ENCODE peak calls at places on chromosomes 16 and 17, in eight cellular contexts. One of them, this sample, is unnamed.

GRCh38 chr16:74623214-74623842 is 16.4 kb upstream of the GLG1 start:
- DNase-seq in activated CD4-positive, alpha-beta T cell treated with anti-CD3 and anti-CD28 coated beads, Interleukin-2, amount 10 ng/mL, durations not matched to agents 24 days and 14 days: peak
- DNase-seq in activated naive CD4-positive, alpha-beta T cell treated with Interleukin-2 at 50 U/mL for 16 hours: no peak
- DNase-seq in DMS153: no peak
- DNase-seq in left ventricle myocardium superior: no peak
- DNase-seq in iPS DF 6.9: no peak
- DNase-seq in A172: peak
- DNase-seq in GM23248: peak
- DNase-seq in this sample: peak

GRCh38 chr16:56400458-56400857 is 24.9 kb downstream of the AMFR start:
- DNase-seq in activated CD4-positive, alpha-beta T cell treated with anti-CD3 and anti-CD28 coated beads, Interleukin-2, amount 10 ng/mL, durations not matched to agents 24 days and 14 days: no peak
- DNase-seq in activated naive CD4-positive, alpha-beta T cell treated with Interleukin-2 at 50 U/mL for 16 hours: no peak
- DNase-seq in DMS153: no peak
- DNase-seq in left ventricle myocardium superior: no peak
- DNase-seq in iPS DF 6.9: no peak
- DNase-seq in A172: no peak
- DNase-seq in GM23248: no peak
- DNase-seq in this sample: peak

GRCh38 chr17:489758-490329 is 137.2 kb upstream of the RPH3AL start:
- DNase-seq in activated CD4-positive, alpha-beta T cell treated with anti-CD3 and anti-CD28 coated beads, Interleukin-2, amount 10 ng/mL, durations not matched to agents 24 days and 14 days: peak
- DNase-seq in activated naive CD4-positive, alpha-beta T cell treated with Interleukin-2 at 50 U/mL for 16 hours: peak
- DNase-seq in DMS153: no peak
- DNase-seq in left ventricle myocardium superior: peak
- DNase-seq in iPS DF 6.9: no peak
- DNase-seq in A172: peak
- DNase-seq in GM23248: peak
- DNase-seq in this sample: no peak

GRCh38 chr17:27585153-27585681 is 45.8 kb upstream of the LGALS9 start:
- DNase-seq in activated CD4-positive, alpha-beta T cell treated with anti-CD3 and anti-CD28 coated beads, Interleukin-2, amount 10 ng/mL, durations not matched to agents 24 days and 14 days: no peak
- DNase-seq in activated naive CD4-positive, alpha-beta T cell treated with Interleukin-2 at 50 U/mL for 16 hours: no peak
- DNase-seq in DMS153: no peak
- DNase-seq in left ventricle myocardium superior: peak
- DNase-seq in iPS DF 6.9: no peak
- DNase-seq in A172: no peak
- DNase-seq in GM23248: no peak
- DNase-seq in this sample: no peak

GRCh38 chr17:28871056-28871579 is 16.3 kb downstream of the ERAL1 start:
- DNase-seq in activated CD4-positive, alpha-beta T cell treated with anti-CD3 and anti-CD28 coated beads, Interleukin-2, amount 10 ng/mL, durations not matched to agents 24 days and 14 days: peak
- DNase-seq in activated naive CD4-positive, alpha-beta T cell treated with Interleukin-2 at 50 U/mL for 16 hours: peak
- DNase-seq in DMS153: no peak
- DNase-seq in left ventricle myocardium superior: peak
- DNase-seq in iPS DF 6.9: no peak
- DNase-seq in A172: no peak
- DNase-seq in GM23248: no peak
- DNase-seq in this sample: no peak

GRCh38 chr16:23384878-23385277 is 68.1 kb downstream of the COG7 start:
- DNase-seq in activated CD4-positive, alpha-beta T cell treated with anti-CD3 and anti-CD28 coated beads, Interleukin-2, amount 10 ng/mL, durations not matched to agents 24 days and 14 days: no peak
- DNase-seq in activated naive CD4-positive, alpha-beta T cell treated with Interleukin-2 at 50 U/mL for 16 hours: no peak
- DNase-seq in DMS153: no peak
- DNase-seq in left ventricle myocardium superior: no peak
- DNase-seq in iPS DF 6.9: no peak
- DNase-seq in A172: no peak
- DNase-seq in GM23248: no peak
- DNase-seq in this sample: no peak

GRCh38 chr16:88773812-88774291 is 11.2 kb downstream of the PIEZO1 start:
- DNase-seq in activated CD4-positive, alpha-beta T cell treated with anti-CD3 and anti-CD28 coated beads, Interleukin-2, amount 10 ng/mL, durations not matched to agents 24 days and 14 days: no peak
- DNase-seq in activated naive CD4-positive, alpha-beta T cell treated with Interleukin-2 at 50 U/mL for 16 hours: no peak
- DNase-seq in DMS153: no peak
- DNase-seq in left ventricle myocardium superior: peak
- DNase-seq in iPS DF 6.9: no peak
- DNase-seq in A172: peak
- DNase-seq in GM23248: peak
- DNase-seq in this sample: peak

GRCh38 chr16:80198265-80198994 is 342.4 kb upstream of the DYNLRB2 start:
- DNase-seq in activated CD4-positive, alpha-beta T cell treated with anti-CD3 and anti-CD28 coated beads, Interleukin-2, amount 10 ng/mL, durations not matched to agents 24 days and 14 days: no peak
- DNase-seq in activated naive CD4-positive, alpha-beta T cell treated with Interleukin-2 at 50 U/mL for 16 hours: no peak
- DNase-seq in DMS153: peak
- DNase-seq in left ventricle myocardium superior: no peak
- DNase-seq in iPS DF 6.9: no peak
- DNase-seq in A172: no peak
- DNase-seq in GM23248: peak
- DNase-seq in this sample: no peak

GRCh38 chr16:25089346-25089745 is 22.2 kb upstream of the LCMT1 start:
- DNase-seq in activated CD4-positive, alpha-beta T cell treated with anti-CD3 and anti-CD28 coated beads, Interleukin-2, amount 10 ng/mL, durations not matched to agents 24 days and 14 days: no peak
- DNase-seq in activated naive CD4-positive, alpha-beta T cell treated with Interleukin-2 at 50 U/mL for 16 hours: no peak
- DNase-seq in DMS153: no peak
- DNase-seq in left ventricle myocardium superior: no peak
- DNase-seq in iPS DF 6.9: no peak
- DNase-seq in A172: no peak
- DNase-seq in GM23248: no peak
- DNase-seq in this sample: no peak

GRCh38 chr17:7191571-7192270 is 12.6 kb upstream of the ASGR1 start:
- DNase-seq in activated CD4-positive, alpha-beta T cell treated with anti-CD3 and anti-CD28 coated beads, Interleukin-2, amount 10 ng/mL, durations not matched to agents 24 days and 14 days: peak
- DNase-seq in activated naive CD4-positive, alpha-beta T cell treated with Interleukin-2 at 50 U/mL for 16 hours: no peak
- DNase-seq in DMS153: no peak
- DNase-seq in left ventricle myocardium superior: peak
- DNase-seq in iPS DF 6.9: no peak
- DNase-seq in A172: no peak
- DNase-seq in GM23248: peak
- DNase-seq in this sample: no peak

GRCh38 chr17:78717431-78717980 is 64.6 kb downstream of the CYTH1 start:
- DNase-seq in activated CD4-positive, alpha-beta T cell treated with anti-CD3 and anti-CD28 coated beads, Interleukin-2, amount 10 ng/mL, durations not matched to agents 24 days and 14 days: no peak
- DNase-seq in activated naive CD4-positive, alpha-beta T cell treated with Interleukin-2 at 50 U/mL for 16 hours: no peak
- DNase-seq in DMS153: peak
- DNase-seq in left ventricle myocardium superior: peak
- DNase-seq in iPS DF 6.9: no peak
- DNase-seq in A172: no peak
- DNase-seq in GM23248: peak
- DNase-seq in this sample: peak

GRCh38 chr16:88566158-88566557 is 4.0 kb upstream of the ZC3H18 start:
- DNase-seq in activated CD4-positive, alpha-beta T cell treated with anti-CD3 and anti-CD28 coated beads, Interleukin-2, amount 10 ng/mL, durations not matched to agents 24 days and 14 days: peak
- DNase-seq in activated naive CD4-positive, alpha-beta T cell treated with Interleukin-2 at 50 U/mL for 16 hours: peak
- DNase-seq in DMS153: no peak
- DNase-seq in left ventricle myocardium superior: no peak
- DNase-seq in iPS DF 6.9: no peak
- DNase-seq in A172: no peak
- DNase-seq in GM23248: peak
- DNase-seq in this sample: no peak

GRCh38 chr16:57534881-57535658 is 1.3 kb downstream of the CCDC102A start:
- DNase-seq in activated CD4-positive, alpha-beta T cell treated with anti-CD3 and anti-CD28 coated beads, Interleukin-2, amount 10 ng/mL, durations not matched to agents 24 days and 14 days: peak
- DNase-seq in activated naive CD4-positive, alpha-beta T cell treated with Interleukin-2 at 50 U/mL for 16 hours: no peak
- DNase-seq in DMS153: no peak
- DNase-seq in left ventricle myocardium superior: no peak
- DNase-seq in iPS DF 6.9: no peak
- DNase-seq in A172: no peak
- DNase-seq in GM23248: peak
- DNase-seq in this sample: peak

GRCh38 chr16:76194621-76195015 is 82.6 kb upstream of the CNTNAP4 start:
- DNase-seq in activated CD4-positive, alpha-beta T cell treated with anti-CD3 and anti-CD28 coated beads, Interleukin-2, amount 10 ng/mL, durations not matched to agents 24 days and 14 days: no peak
- DNase-seq in activated naive CD4-positive, alpha-beta T cell treated with Interleukin-2 at 50 U/mL for 16 hours: no peak
- DNase-seq in DMS153: no peak
- DNase-seq in left ventricle myocardium superior: no peak
- DNase-seq in iPS DF 6.9: no peak
- DNase-seq in A172: no peak
- DNase-seq in GM23248: peak
- DNase-seq in this sample: no peak

GRCh38 chr17:17051791-17052461 is 9.7 kb downstream of the MPRIP start:
- DNase-seq in activated CD4-positive, alpha-beta T cell treated with anti-CD3 and anti-CD28 coated beads, Interleukin-2, amount 10 ng/mL, durations not matched to agents 24 days and 14 days: no peak
- DNase-seq in activated naive CD4-positive, alpha-beta T cell treated with Interleukin-2 at 50 U/mL for 16 hours: no peak
- DNase-seq in DMS153: no peak
- DNase-seq in left ventricle myocardium superior: no peak
- DNase-seq in iPS DF 6.9: no peak
- DNase-seq in A172: no peak
- DNase-seq in GM23248: peak
- DNase-seq in this sample: no peak

GRCh38 chr17:16297367-16298139 is 55.7 kb downstream of the CENPV start:
- DNase-seq in activated CD4-positive, alpha-beta T cell treated with anti-CD3 and anti-CD28 coated beads, Interleukin-2, amount 10 ng/mL, durations not matched to agents 24 days and 14 days: no peak
- DNase-seq in activated naive CD4-positive, alpha-beta T cell treated with Interleukin-2 at 50 U/mL for 16 hours: no peak
- DNase-seq in DMS153: no peak
- DNase-seq in left ventricle myocardium superior: no peak
- DNase-seq in iPS DF 6.9: no peak
- DNase-seq in A172: no peak
- DNase-seq in GM23248: no peak
- DNase-seq in this sample: no peak

GRCh38 chr17:76080207-76080933 is 1.4 kb downstream of the ZACN start:
- DNase-seq in activated CD4-positive, alpha-beta T cell treated with anti-CD3 and anti-CD28 coated beads, Interleukin-2, amount 10 ng/mL, durations not matched to agents 24 days and 14 days: no peak
- DNase-seq in activated naive CD4-positive, alpha-beta T cell treated with Interleukin-2 at 50 U/mL for 16 hours: no peak
- DNase-seq in DMS153: no peak
- DNase-seq in left ventricle myocardium superior: no peak
- DNase-seq in iPS DF 6.9: no peak
- DNase-seq in A172: no peak
- DNase-seq in GM23248: no peak
- DNase-seq in this sample: no peak

GRCh38 chr17:55577687-55578086 is 66.4 kb upstream of the SMIM36 start:
- DNase-seq in activated CD4-positive, alpha-beta T cell treated with anti-CD3 and anti-CD28 coated beads, Interleukin-2, amount 10 ng/mL, durations not matched to agents 24 days and 14 days: peak
- DNase-seq in activated naive CD4-positive, alpha-beta T cell treated with Interleukin-2 at 50 U/mL for 16 hours: peak
- DNase-seq in DMS153: peak
- DNase-seq in left ventricle myocardium superior: peak
- DNase-seq in iPS DF 6.9: no peak
- DNase-seq in A172: peak
- DNase-seq in GM23248: no peak
- DNase-seq in this sample: no peak

GRCh38 chr16:73047536-73048291 is at the start of gene ZFHX3:
- DNase-seq in activated CD4-positive, alpha-beta T cell treated with anti-CD3 and anti-CD28 coated beads, Interleukin-2, amount 10 ng/mL, durations not matched to agents 24 days and 14 days: peak
- DNase-seq in activated naive CD4-positive, alpha-beta T cell treated with Interleukin-2 at 50 U/mL for 16 hours: peak
- DNase-seq in DMS153: peak
- DNase-seq in left ventricle myocardium superior: peak
- DNase-seq in iPS DF 6.9: no peak
- DNase-seq in A172: peak
- DNase-seq in GM23248: peak
- DNase-seq in this sample: peak

GRCh38 chr16:56896244-56896643 is 31.2 kb downstream of the SLC12A3 start:
- DNase-seq in activated CD4-positive, alpha-beta T cell treated with anti-CD3 and anti-CD28 coated beads, Interleukin-2, amount 10 ng/mL, durations not matched to agents 24 days and 14 days: no peak
- DNase-seq in activated naive CD4-positive, alpha-beta T cell treated with Interleukin-2 at 50 U/mL for 16 hours: no peak
- DNase-seq in DMS153: no peak
- DNase-seq in left ventricle myocardium superior: no peak
- DNase-seq in iPS DF 6.9: no peak
- DNase-seq in A172: no peak
- DNase-seq in GM23248: no peak
- DNase-seq in this sample: no peak

GRCh38 chr16:57123969-57124674 is 31.7 kb downstream of the CPNE2 start:
- DNase-seq in activated CD4-positive, alpha-beta T cell treated with anti-CD3 and anti-CD28 coated beads, Interleukin-2, amount 10 ng/mL, durations not matched to agents 24 days and 14 days: no peak
- DNase-seq in activated naive CD4-positive, alpha-beta T cell treated with Interleukin-2 at 50 U/mL for 16 hours: no peak
- DNase-seq in DMS153: no peak
- DNase-seq in left ventricle myocardium superior: no peak
- DNase-seq in iPS DF 6.9: no peak
- DNase-seq in A172: peak
- DNase-seq in GM23248: no peak
- DNase-seq in this sample: no peak

GRCh38 chr16:89616576-89617437 is 3.4 kb downstream of the DPEP1 start:
- DNase-seq in activated CD4-positive, alpha-beta T cell treated with anti-CD3 and anti-CD28 coated beads, Interleukin-2, amount 10 ng/mL, durations not matched to agents 24 days and 14 days: no peak
- DNase-seq in activated naive CD4-positive, alpha-beta T cell treated with Interleukin-2 at 50 U/mL for 16 hours: no peak
- DNase-seq in DMS153: no peak
- DNase-seq in left ventricle myocardium superior: no peak
- DNase-seq in iPS DF 6.9: no peak
- DNase-seq in A172: no peak
- DNase-seq in GM23248: no peak
- DNase-seq in this sample: no peak